ENCODE peak calls at places on chromosomes 2 and 18, in eight cellular contexts. M, I, Q, J, U, P, O and A are unnamed samples.

GRCh38 chr18:50644807-50645206 is 84.9 kb downstream of the MAPK4 start:
- DNase-seq in P (no peak), J (no peak), U (no peak), M (peak; percentile 46), I (no peak), O (no peak), Q (no peak), A (no peak)

GRCh38 chr2:217593732-217594131 is 409.1 kb downstream of the TNS1 start:
- DNase-seq in I (no peak), Q (no peak), J (no peak), P (peak; percentile 26), M (no peak), U (no peak), O (no peak), A (no peak)

GRCh38 chr18:26383454-26384270 is 157.4 kb downstream of the TAF4B start:
- DNase-seq in I (peak; percentile 80), Q (no peak), P (peak; percentile 54), U (no peak), M (peak; percentile 22), J (no peak), O (peak; percentile 16), A (no peak)

GRCh38 chr2:208584387-208584965 is 177.9 kb downstream of the PTH2R start:
- DNase-seq in O (no peak), U (no peak), J (no peak), M (no peak), I (no peak), Q (no peak), P (no peak), A (no peak)

GRCh38 chr2:10329584-10329879 is 26.8 kb downstream of the HPCAL1 start:
- DNase-seq in P (no peak), M (no peak), U (no peak), Q (no peak), I (no peak), J (no peak), O (no peak), A (no peak)

GRCh38 chr2:113260930-113261329 is 17.8 kb downstream of the PAX8 start:
- DNase-seq in U (no peak), J (no peak), P (no peak), M (no peak), I (no peak), O (no peak), Q (no peak), A (no peak)

GRCh38 chr2:228699400-228699799 is 517.9 kb upstream of the SPHKAP start:
- DNase-seq in I (peak; percentile 45), J (no peak), P (no peak), U (no peak), M (no peak), O (no peak), Q (no peak), A (no peak)

GRCh38 chr2:111685342-111685741 is 198.7 kb downstream of the ANAPC1 start:
- DNase-seq in M (no peak), Q (no peak), J (no peak), O (no peak), P (no peak), U (no peak), I (no peak), A (no peak)

GRCh38 chr2:36371070-36371962 is 15.7 kb downstream of the CRIM1 start:
- DNase-seq in M (peak; percentile 12), I (peak; percentile 43), O (no peak), Q (no peak), J (no peak), U (no peak), P (no peak), A (no peak)

GRCh38 chr2:216850665-216851327 is 9.1 kb downstream of the TNP1 start:
- DNase-seq in M (no peak), U (no peak), J (no peak), Q (no peak), O (no peak), I (no peak), P (no peak), A (no peak)

GRCh38 chr2:232097260-232097659 is 135.7 kb downstream of the DIS3L2 start:
- DNase-seq in U (no peak), O (no peak), M (no peak), P (no peak), J (no peak), Q (no peak), I (no peak), A (no peak)

GRCh38 chr2:240815761-240816583 is 4.0 kb downstream of the KIF1A start:
- DNase-seq in U (no peak), Q (no peak), P (no peak), O (no peak), I (no peak), M (no peak), J (no peak), A (peak; percentile 77)

GRCh38 chr2:121247534-121247933 is 37.5 kb downstream of the TFCP2L1 start:
- DNase-seq in Q (no peak), I (no peak), M (no peak), O (no peak), P (no peak), J (no peak), U (no peak), A (no peak)

GRCh38 chr2:65402780-65403528 is 29.4 kb downstream of the SPRED2 start:
- DNase-seq in O (no peak), M (no peak), Q (no peak), P (no peak), I (no peak), U (no peak), J (no peak), A (no peak)

GRCh38 chr2:111707700-111708099 is 176.3 kb downstream of the ANAPC1 start:
- DNase-seq in M (no peak), P (no peak), J (no peak), I (no peak), Q (no peak), U (no peak), O (no peak), A (peak; percentile 44)

DNA sequence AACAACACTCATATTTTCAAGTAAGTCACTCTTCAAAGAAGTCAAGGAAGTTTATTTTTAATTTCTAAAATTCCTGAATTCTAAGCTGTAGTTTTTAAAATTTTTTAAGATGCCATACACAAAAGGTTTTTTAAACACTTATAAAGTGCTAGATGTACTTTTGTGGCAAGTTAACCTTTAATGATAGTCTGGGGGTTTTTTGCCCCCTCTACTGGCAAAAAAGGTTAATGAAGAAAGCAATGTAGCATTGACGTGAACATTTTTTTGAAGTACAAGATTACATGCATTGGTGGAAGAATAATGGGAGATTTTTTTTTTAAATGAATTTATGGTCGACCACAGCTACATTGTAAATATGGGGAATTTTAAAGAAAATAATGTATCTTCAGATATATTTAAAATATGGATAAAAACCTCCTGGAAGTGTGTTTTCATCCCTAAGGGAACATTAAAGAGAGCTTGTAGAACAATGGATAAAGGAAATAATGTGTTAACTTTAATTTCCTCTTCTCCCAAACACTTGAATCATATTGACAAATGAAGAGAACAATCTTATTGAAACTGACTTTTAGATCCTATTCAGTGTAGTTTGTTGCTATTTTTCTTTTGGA is 12.6 kb downstream of the ITPRID2 start:
- DNase-seq in Q (no peak), M (no peak), O (no peak), J (no peak), U (no peak), P (no peak), I (peak; percentile 68), A (no peak)
- TF ChIP-seq CTCF in Q (peak; percentile 64), M (peak; percentile 59), O (peak; percentile 67), J (peak; percentile 56), U (no peak), P (peak; percentile 51), I (peak; percentile 69), A (peak; percentile 69)

GRCh38 chr2:82027901-82028570 is 1723.5 kb upstream of the LRRTM1 start:
- DNase-seq in O (no peak), M (no peak), Q (no peak), I (no peak), J (no peak), P (no peak), U (no peak), A (no peak)

GRCh38 chr2:82023710-82024109 is 1719.2 kb upstream of the LRRTM1 start:
- DNase-seq in P (no peak), J (no peak), U (no peak), Q (no peak), I (no peak), O (no peak), M (no peak), A (no peak)
- TF ChIP-seq CTCF in P (no peak), J (no peak), U (no peak), Q (no peak), I (no peak), O (peak; percentile 47), M (no peak), A (peak; percentile 13)

GRCh38 chr2:1584051-1584531 is 160.2 kb downstream of the PXDN start:
- DNase-seq in I (no peak), P (no peak), J (no peak), Q (no peak), O (no peak), U (no peak), M (no peak), A (no peak)

GRCh38 chr2:1582891-1583341 is 161.4 kb downstream of the PXDN start:
- DNase-seq in J (no peak), I (no peak), U (no peak), P (no peak), O (no peak), Q (no peak), M (no peak), A (no peak)

GRCh38 chr2:1586251-1586945 is 157.9 kb downstream of the PXDN start:
- DNase-seq in P (no peak), J (no peak), Q (no peak), I (no peak), M (no peak), U (no peak), O (no peak), A (no peak)

GRCh38 chr2:1585635-1586034 is 158.7 kb downstream of the PXDN start:
- DNase-seq in U (no peak), M (no peak), P (no peak), Q (no peak), O (no peak), I (no peak), J (no peak), A (no peak)

DNA sequence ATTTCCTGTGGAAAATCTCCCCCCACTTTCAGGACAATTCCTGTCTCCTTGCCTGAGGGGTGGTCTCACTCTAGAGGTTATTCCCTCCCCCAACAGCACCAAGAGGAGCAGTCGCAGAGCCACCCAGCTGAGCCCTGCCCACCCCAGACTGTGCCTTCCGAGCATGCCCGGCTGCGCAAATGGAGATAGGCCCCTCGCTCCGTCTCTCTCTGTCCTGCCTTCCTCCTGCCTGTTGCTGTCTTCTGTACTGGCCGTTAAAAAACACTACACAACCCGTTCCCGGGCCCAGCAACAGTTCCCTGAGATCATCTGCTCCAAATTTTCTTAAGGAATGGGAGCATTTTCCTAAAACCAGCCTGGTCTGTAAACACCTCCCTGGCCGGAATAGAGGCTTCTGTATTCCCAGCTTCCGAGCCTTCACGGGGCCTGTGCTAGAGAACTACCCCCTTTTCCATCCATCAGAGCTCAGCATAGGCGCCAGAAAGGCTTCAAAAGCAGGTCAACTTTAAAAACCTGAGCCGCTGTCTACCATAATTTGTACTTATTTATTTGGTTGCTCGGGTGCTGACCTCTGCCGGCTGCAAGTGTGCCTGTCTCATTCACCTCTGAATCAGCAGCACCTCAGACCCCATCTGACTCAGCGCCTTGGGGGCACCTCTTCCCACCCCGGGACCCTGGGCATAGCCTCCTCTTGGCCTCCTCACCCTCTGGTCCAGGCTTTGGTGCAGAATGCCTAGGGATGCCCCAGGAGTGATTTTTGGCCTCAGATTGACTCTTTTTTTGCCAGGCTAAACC is 159.4 kb downstream of the PXDN start:
- DNase-seq in U (no peak), I (no peak), J (no peak), O (no peak), Q (no peak), M (no peak), P (no peak), A (no peak)
- TF ChIP-seq CTCF in U (no peak), I (peak; percentile 39), J (no peak), O (peak; percentile 47), Q (no peak), M (no peak), P (peak; percentile 19), A (peak; percentile 29)

GRCh38 chr2:102251042-102251848 is 60.1 kb upstream of the IL1RL1 start:
- DNase-seq in I (peak; percentile 44), P (no peak), M (peak; percentile 81), J (no peak), Q (peak; percentile 45), O (no peak), U (peak; percentile 78), A (no peak)
- TF ChIP-seq CTCF in I (peak; percentile 74), P (peak; percentile 21), M (peak; percentile 81), J (peak; percentile 50), Q (peak; percentile 32), O (peak; percentile 78), U (peak; percentile 80), A (peak; percentile 74)